ENCODE peak calls at places on chromosomes 12 and 14, in four cellular contexts. One of them, this sample, is unnamed.

GRCh38 chr12:93336344-93336743 is 41.4 kb upstream of the NUDT4 start:
- DNase-seq in breast epithelium: no peak
- DNase-seq in suprapubic skin: no peak
- DNase-seq in stomach: no peak
- DNase-seq in this sample: no peak

GRCh38 chr12:110270125-110270962 is 10.7 kb upstream of the ATP2A2 start:
- DNase-seq in suprapubic skin: no peak
- DNase-seq in stomach: peak; percentile 36
- DNase-seq in breast epithelium: no peak
- DNase-seq in this sample: peak; percentile 74

GRCh38 chr14:68709007-68709406 is 83.9 kb downstream of the ZFP36L1 start:
- DNase-seq in breast epithelium: no peak
- DNase-seq in suprapubic skin: no peak
- DNase-seq in stomach: no peak
- DNase-seq in this sample: no peak

GRCh38 chr14:100140452-100141132 is 18.9 kb downstream of the DEGS2 start:
- DNase-seq in breast epithelium: no peak
- DNase-seq in stomach: peak; percentile 51
- DNase-seq in suprapubic skin: no peak
- DNase-seq in this sample: no peak

GRCh38 chr14:95515080-95515489 is 1.4 kb downstream of the SYNE3 start:
- DNase-seq in breast epithelium: no peak
- DNase-seq in stomach: no peak
- DNase-seq in suprapubic skin: peak; percentile 78
- DNase-seq in this sample: peak; percentile 52

GRCh38 chr12:128133321-128134050 is 133.5 kb upstream of the TMEM132C start:
- DNase-seq in stomach: no peak
- DNase-seq in breast epithelium: no peak
- DNase-seq in suprapubic skin: no peak
- DNase-seq in this sample: no peak

GRCh38 chr12:18383203-18383602 is 121.9 kb downstream of the PIK3C2G start:
- DNase-seq in suprapubic skin: no peak
- DNase-seq in stomach: no peak
- DNase-seq in breast epithelium: no peak
- DNase-seq in this sample: no peak

GRCh38 chr14:22509036-22509709 is 79.9 kb downstream of the DAD1 start:
- DNase-seq in suprapubic skin: no peak
- DNase-seq in breast epithelium: no peak
- DNase-seq in stomach: no peak
- DNase-seq in this sample: no peak

GRCh38 chr12:110253176-110253575 is 27.9 kb upstream of the ATP2A2 start:
- DNase-seq in breast epithelium: no peak
- DNase-seq in suprapubic skin: no peak
- DNase-seq in stomach: peak; percentile 70
- DNase-seq in this sample: peak; percentile 90

GRCh38 chr14:51319181-51319597 is 79.1 kb downstream of the TMX1 start:
- DNase-seq in suprapubic skin: no peak
- DNase-seq in breast epithelium: no peak
- DNase-seq in stomach: no peak
- DNase-seq in this sample: no peak

GRCh38 chr12:52865090-52865944 is 16.5 kb upstream of the KRT78 start:
- DNase-seq in stomach: peak; percentile 78
- DNase-seq in breast epithelium: peak; percentile 78
- DNase-seq in suprapubic skin: no peak
- DNase-seq in this sample: peak; percentile 57

GRCh38 chr12:114671664-114672476 is 12.1 kb downstream of the TBX3 start:
- DNase-seq in stomach: no peak
- DNase-seq in suprapubic skin: no peak
- DNase-seq in breast epithelium: no peak
- DNase-seq in this sample: no peak

GRCh38 chr12:117188961-117189724 is 1.1 kb downstream of the FBXO21 start:
- DNase-seq in suprapubic skin: no peak
- DNase-seq in stomach: no peak
- DNase-seq in breast epithelium: no peak
- DNase-seq in this sample: no peak

GRCh38 chr12:123995023-123995422 is 22.0 kb downstream of the ZNF664 start:
- DNase-seq in suprapubic skin: no peak
- DNase-seq in stomach: no peak
- DNase-seq in breast epithelium: no peak
- DNase-seq in this sample: no peak

GRCh38 chr14:36583242-36584166 is 1.1 kb upstream of the NKX2-8 start:
- DNase-seq in suprapubic skin: no peak
- DNase-seq in stomach: no peak
- DNase-seq in breast epithelium: no peak
- DNase-seq in this sample: no peak

GRCh38 chr14:94946244-94946643 is 176.3 kb upstream of the GSC start:
- DNase-seq in stomach: no peak
- DNase-seq in breast epithelium: no peak
- DNase-seq in suprapubic skin: no peak
- DNase-seq in this sample: no peak

GRCh38 chr14:65840118-65840751 is 427.7 kb downstream of the FUT8 start:
- DNase-seq in stomach: no peak
- DNase-seq in suprapubic skin: no peak
- DNase-seq in breast epithelium: no peak
- DNase-seq in this sample: peak; percentile 39

GRCh38 chr12:67918441-67918840 is 70.8 kb upstream of the IFNG-AS1 start:
- DNase-seq in stomach: no peak
- DNase-seq in suprapubic skin: no peak
- DNase-seq in breast epithelium: no peak
- DNase-seq in this sample: no peak

GRCh38 chr12:111557271-111558106 is 41.6 kb downstream of the ATXN2 start:
- DNase-seq in breast epithelium: no peak
- DNase-seq in suprapubic skin: no peak
- DNase-seq in stomach: no peak
- DNase-seq in this sample: no peak

GRCh38 chr12:21529456-21529855 is 3.4 kb downstream of the SPX start:
- DNase-seq in breast epithelium: no peak
- DNase-seq in stomach: peak; percentile 29
- DNase-seq in suprapubic skin: no peak
- DNase-seq in this sample: no peak

GRCh38 chr12:21527451-21528180 is 1.5 kb downstream of the SPX start:
- DNase-seq in stomach: peak; percentile 56
- DNase-seq in breast epithelium: peak; percentile 51
- DNase-seq in suprapubic skin: no peak
- DNase-seq in this sample: peak; percentile 82

GRCh38 chr12:21526053-21526452 is at the start of gene SPX:
- DNase-seq in suprapubic skin: no peak
- DNase-seq in stomach: no peak
- DNase-seq in breast epithelium: no peak
- DNase-seq in this sample: no peak

GRCh38 chr12:21526721-21527345 is 737 bp downstream of the SPX start:
- DNase-seq in breast epithelium: no peak
- DNase-seq in suprapubic skin: no peak
- DNase-seq in stomach: no peak
- DNase-seq in this sample: no peak

GRCh38 chr12:21528953-21529352 is 2.9 kb downstream of the SPX start:
- DNase-seq in suprapubic skin: no peak
- DNase-seq in breast epithelium: no peak
- DNase-seq in stomach: peak; percentile 29
- DNase-seq in this sample: peak; percentile 22
- H3K36me3 ChIP-seq in suprapubic skin: no peaks in the 10 kb centered on the region
- H3K36me3 ChIP-seq in breast epithelium: no peaks in the 10 kb centered on the region
- H3K36me3 ChIP-seq in stomach: no peaks in the 10 kb centered on the region
- H3K36me3 ChIP-seq in this sample: no peaks in the 10 kb centered on the region

GRCh38 chr14:74593241-74593985 is 18.6 kb downstream of the LTBP2 start:
- DNase-seq in suprapubic skin: no peak
- DNase-seq in stomach: no peak
- DNase-seq in breast epithelium: no peak
- DNase-seq in this sample: no peak
- TF ChIP-seq POLR2A in suprapubic skin: no peak
- TF ChIP-seq POLR2A in stomach: no peak
- TF ChIP-seq POLR2A in breast epithelium: no peak
- TF ChIP-seq POLR2A in this sample: no peak

GRCh38 chr12:27462151-27462694 is 15.7 kb downstream of the SMCO2 start:
- DNase-seq in stomach: no peak
- DNase-seq in suprapubic skin: no peak
- DNase-seq in breast epithelium: no peak
- DNase-seq in this sample: no peak
- H3K4me3 ChIP-seq in stomach: no peak overlapping the region
- H3K4me3 ChIP-seq in suprapubic skin: no peak overlapping the region
- H3K4me3 ChIP-seq in breast epithelium: no peak overlapping the region
- H3K4me3 ChIP-seq in this sample: no peak overlapping the region

GRCh38 chr12:132142679-132143327 is 1.3 kb downstream of the DDX51 start:
- DNase-seq in stomach: no peak
- DNase-seq in breast epithelium: peak; percentile 50
- DNase-seq in suprapubic skin: no peak
- DNase-seq in this sample: no peak
- H3K36me3 ChIP-seq in stomach: peaks cover 66% of the 10 kb centered on the region
- H3K36me3 ChIP-seq in breast epithelium: peaks cover 7% of the 10 kb centered on the region
- H3K36me3 ChIP-seq in suprapubic skin: peaks cover 52% of the 10 kb centered on the region
- H3K36me3 ChIP-seq in this sample: peaks cover 54% of the 10 kb centered on the region

GRCh38 chr14:24146978-24147760 is at the start of gene RNF31:
- DNase-seq in stomach: peak; percentile 98
- DNase-seq in breast epithelium: peak; percentile 98
- DNase-seq in suprapubic skin: peak; percentile 99
- DNase-seq in this sample: peak; percentile 98
- TF ChIP-seq POLR2A in stomach: no peak
- TF ChIP-seq POLR2A in breast epithelium: no peak
- TF ChIP-seq POLR2A in suprapubic skin: no peak
- TF ChIP-seq POLR2A in this sample: no peak

DNA sequence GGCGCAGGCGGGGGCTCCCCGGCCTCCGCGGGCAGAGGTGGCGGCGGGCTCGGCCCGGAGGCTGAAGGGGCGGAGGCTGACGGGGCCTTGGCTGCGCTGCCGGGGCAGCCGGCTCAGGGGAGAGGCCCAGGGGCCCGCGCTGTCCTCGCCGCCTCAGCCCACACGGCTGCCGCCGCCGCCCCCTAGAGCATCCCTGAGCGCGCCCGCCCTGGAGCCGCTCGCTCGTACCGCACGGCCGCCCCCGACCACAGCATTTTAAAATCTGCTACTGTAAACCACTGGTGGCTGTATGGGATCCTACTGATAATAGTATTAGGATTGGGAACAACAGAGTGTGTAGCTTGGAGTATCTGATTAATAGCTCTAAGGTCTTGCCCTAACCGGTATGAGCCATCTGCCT is 22.2 kb upstream of the EDDM3A start:
- DNase-seq in suprapubic skin: no peak
- DNase-seq in breast epithelium: no peak
- DNase-seq in stomach: no peak
- DNase-seq in this sample: no peak
- H3K4me3 ChIP-seq in suprapubic skin: no peak overlapping the region
- H3K4me3 ChIP-seq in breast epithelium: no peak overlapping the region
- H3K4me3 ChIP-seq in stomach: no peak overlapping the region
- H3K4me3 ChIP-seq in this sample: no peak overlapping the region

DNA sequence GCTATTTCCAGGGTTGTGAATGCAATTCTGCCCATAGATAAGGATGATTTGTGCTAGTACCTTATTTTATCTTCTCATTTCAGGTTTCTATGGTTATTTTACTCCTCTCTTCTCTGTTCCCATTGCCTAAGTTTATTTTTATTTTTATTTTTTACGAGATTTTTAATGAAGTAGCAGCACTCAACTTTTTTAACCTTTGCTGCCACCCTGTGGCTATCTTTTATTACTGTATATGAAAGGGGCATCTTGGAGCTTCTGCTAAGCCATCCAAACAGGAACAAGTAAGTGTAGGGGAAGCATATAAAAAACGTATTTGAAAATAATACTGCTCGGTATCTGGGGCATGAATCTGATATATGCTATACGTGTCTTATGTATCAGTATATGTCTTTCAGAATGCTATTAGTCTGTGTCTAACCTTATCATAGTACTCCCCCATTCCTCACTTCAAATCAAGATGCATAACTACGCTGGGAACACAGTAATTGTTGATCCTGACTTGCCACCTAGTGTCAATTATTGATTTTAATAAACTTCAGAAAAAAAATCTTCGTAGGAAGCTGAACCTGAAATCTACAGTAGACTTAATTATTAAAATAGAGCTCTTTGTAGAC is 60.3 kb downstream of the KLRG1 start:
- DNase-seq in suprapubic skin: no peak
- DNase-seq in stomach: no peak
- DNase-seq in breast epithelium: no peak
- DNase-seq in this sample: no peak
- H3K36me3 ChIP-seq in suprapubic skin: no peaks in the 10 kb centered on the region
- H3K36me3 ChIP-seq in stomach: no peaks in the 10 kb centered on the region
- H3K36me3 ChIP-seq in breast epithelium: no peaks in the 10 kb centered on the region
- H3K36me3 ChIP-seq in this sample: no peaks in the 10 kb centered on the region

GRCh38 chr12:15688202-15688736 is 100.9 kb downstream of the EPS8 start:
- DNase-seq in breast epithelium: no peak
- DNase-seq in suprapubic skin: peak; percentile 74
- DNase-seq in stomach: peak; percentile 31
- DNase-seq in this sample: peak; percentile 71
- TF ChIP-seq POLR2A in breast epithelium: no peak
- TF ChIP-seq POLR2A in suprapubic skin: peak; percentile 50
- TF ChIP-seq POLR2A in stomach: no peak
- TF ChIP-seq POLR2A in this sample: peak; percentile 45

This sample was measured in heart left ventricle.